ENCODE peak calls at places on chromosomes 13 and 19, in six cellular contexts. One of them, this sample, is unnamed.

GRCh38 chr19:43380008-43380407 is 26.5 kb downstream of the CD177 start:
- DNase-seq in ELF-1: no peak
- DNase-seq in stimulated activated CD4-positive, alpha-beta T cell treated with anti-CD3 and anti-CD28 coated beads, Interleukin-4, amount 100 ng/mL, for 4 hours: no peak
- DNase-seq in activated CD4-positive, alpha-beta memory T cell treated with anti-CD3 and anti-CD28 coated beads, Interleukin-2, amount 10 ng/mL, durations not matched to agents 7 days and 5 days: no peak
- DNase-seq in cardiac fibroblast: no peak
- DNase-seq in T-helper 1 cell: no peak
- DNase-seq in this sample: peak; percentile 42

GRCh38 chr13:67369895-67370660 is 139.9 kb upstream of the PCDH9 start:
- DNase-seq in ELF-1: no peak
- DNase-seq in stimulated activated CD4-positive, alpha-beta T cell treated with anti-CD3 and anti-CD28 coated beads, Interleukin-4, amount 100 ng/mL, for 4 hours: no peak
- DNase-seq in activated CD4-positive, alpha-beta memory T cell treated with anti-CD3 and anti-CD28 coated beads, Interleukin-2, amount 10 ng/mL, durations not matched to agents 7 days and 5 days: no peak
- DNase-seq in cardiac fibroblast: peak; percentile 90
- DNase-seq in T-helper 1 cell: no peak
- DNase-seq in this sample: no peak

GRCh38 chr19:16062789-16063188 is 13.5 kb upstream of the TPM4 start:
- DNase-seq in ELF-1: peak; percentile 37
- DNase-seq in stimulated activated CD4-positive, alpha-beta T cell treated with anti-CD3 and anti-CD28 coated beads, Interleukin-4, amount 100 ng/mL, for 4 hours: peak; percentile 65
- DNase-seq in activated CD4-positive, alpha-beta memory T cell treated with anti-CD3 and anti-CD28 coated beads, Interleukin-2, amount 10 ng/mL, durations not matched to agents 7 days and 5 days: peak; percentile 75
- DNase-seq in cardiac fibroblast: no peak
- DNase-seq in T-helper 1 cell: peak; percentile 63
- DNase-seq in this sample: peak; percentile 67

GRCh38 chr19:49056101-49056901 is 1.2 kb downstream of the CGB7 start:
- DNase-seq in ELF-1: peak; percentile 79
- DNase-seq in stimulated activated CD4-positive, alpha-beta T cell treated with anti-CD3 and anti-CD28 coated beads, Interleukin-4, amount 100 ng/mL, for 4 hours: peak; percentile 53
- DNase-seq in activated CD4-positive, alpha-beta memory T cell treated with anti-CD3 and anti-CD28 coated beads, Interleukin-2, amount 10 ng/mL, durations not matched to agents 7 days and 5 days: peak; percentile 60
- DNase-seq in cardiac fibroblast: peak; percentile 49
- DNase-seq in T-helper 1 cell: peak; percentile 36
- DNase-seq in this sample: peak; percentile 93

GRCh38 chr19:49393871-49394270 is 5.8 kb downstream of the KASH5 start:
- DNase-seq in ELF-1: no peak
- DNase-seq in stimulated activated CD4-positive, alpha-beta T cell treated with anti-CD3 and anti-CD28 coated beads, Interleukin-4, amount 100 ng/mL, for 4 hours: no peak
- DNase-seq in activated CD4-positive, alpha-beta memory T cell treated with anti-CD3 and anti-CD28 coated beads, Interleukin-2, amount 10 ng/mL, durations not matched to agents 7 days and 5 days: no peak
- DNase-seq in cardiac fibroblast: no peak
- DNase-seq in T-helper 1 cell: no peak
- DNase-seq in this sample: no peak

GRCh38 chr19:4088065-4088679 is 21.5 kb upstream of the ZBTB7A start:
- DNase-seq in ELF-1: no peak
- DNase-seq in stimulated activated CD4-positive, alpha-beta T cell treated with anti-CD3 and anti-CD28 coated beads, Interleukin-4, amount 100 ng/mL, for 4 hours: no peak
- DNase-seq in activated CD4-positive, alpha-beta memory T cell treated with anti-CD3 and anti-CD28 coated beads, Interleukin-2, amount 10 ng/mL, durations not matched to agents 7 days and 5 days: no peak
- DNase-seq in cardiac fibroblast: no peak
- DNase-seq in T-helper 1 cell: no peak
- DNase-seq in this sample: peak; percentile 59

GRCh38 chr19:39512964-39513363 is 2.0 kb upstream of the SELENOV start:
- DNase-seq in ELF-1: no peak
- DNase-seq in stimulated activated CD4-positive, alpha-beta T cell treated with anti-CD3 and anti-CD28 coated beads, Interleukin-4, amount 100 ng/mL, for 4 hours: no peak
- DNase-seq in activated CD4-positive, alpha-beta memory T cell treated with anti-CD3 and anti-CD28 coated beads, Interleukin-2, amount 10 ng/mL, durations not matched to agents 7 days and 5 days: no peak
- DNase-seq in cardiac fibroblast: no peak
- DNase-seq in T-helper 1 cell: no peak
- DNase-seq in this sample: no peak

GRCh38 chr13:113443991-113444390 is 9.3 kb downstream of the ADPRHL1 start:
- DNase-seq in ELF-1: no peak
- DNase-seq in stimulated activated CD4-positive, alpha-beta T cell treated with anti-CD3 and anti-CD28 coated beads, Interleukin-4, amount 100 ng/mL, for 4 hours: no peak
- DNase-seq in activated CD4-positive, alpha-beta memory T cell treated with anti-CD3 and anti-CD28 coated beads, Interleukin-2, amount 10 ng/mL, durations not matched to agents 7 days and 5 days: no peak
- DNase-seq in cardiac fibroblast: no peak
- DNase-seq in T-helper 1 cell: no peak
- DNase-seq in this sample: no peak

GRCh38 chr13:27079421-27079958 is 92.1 kb downstream of the USP12 start:
- DNase-seq in ELF-1: peak; percentile 93
- DNase-seq in stimulated activated CD4-positive, alpha-beta T cell treated with anti-CD3 and anti-CD28 coated beads, Interleukin-4, amount 100 ng/mL, for 4 hours: no peak
- DNase-seq in activated CD4-positive, alpha-beta memory T cell treated with anti-CD3 and anti-CD28 coated beads, Interleukin-2, amount 10 ng/mL, durations not matched to agents 7 days and 5 days: no peak
- DNase-seq in cardiac fibroblast: peak; percentile 73
- DNase-seq in T-helper 1 cell: peak; percentile 15
- DNase-seq in this sample: no peak

GRCh38 chr13:57045816-57046691 is 94.7 kb upstream of the PRR20A start:
- DNase-seq in ELF-1: no peak
- DNase-seq in stimulated activated CD4-positive, alpha-beta T cell treated with anti-CD3 and anti-CD28 coated beads, Interleukin-4, amount 100 ng/mL, for 4 hours: no peak
- DNase-seq in activated CD4-positive, alpha-beta memory T cell treated with anti-CD3 and anti-CD28 coated beads, Interleukin-2, amount 10 ng/mL, durations not matched to agents 7 days and 5 days: no peak
- DNase-seq in cardiac fibroblast: peak; percentile 3
- DNase-seq in T-helper 1 cell: no peak
- DNase-seq in this sample: no peak

GRCh38 chr13:74675185-74675584 is 541.0 kb upstream of the KLF12 start:
- DNase-seq in ELF-1: no peak
- DNase-seq in stimulated activated CD4-positive, alpha-beta T cell treated with anti-CD3 and anti-CD28 coated beads, Interleukin-4, amount 100 ng/mL, for 4 hours: no peak
- DNase-seq in activated CD4-positive, alpha-beta memory T cell treated with anti-CD3 and anti-CD28 coated beads, Interleukin-2, amount 10 ng/mL, durations not matched to agents 7 days and 5 days: no peak
- DNase-seq in cardiac fibroblast: no peak
- DNase-seq in T-helper 1 cell: no peak
- DNase-seq in this sample: no peak

GRCh38 chr19:14479985-14480694 is 5.0 kb upstream of the PTGER1 start:
- DNase-seq in ELF-1: peak; percentile 94
- DNase-seq in stimulated activated CD4-positive, alpha-beta T cell treated with anti-CD3 and anti-CD28 coated beads, Interleukin-4, amount 100 ng/mL, for 4 hours: peak; percentile 69
- DNase-seq in activated CD4-positive, alpha-beta memory T cell treated with anti-CD3 and anti-CD28 coated beads, Interleukin-2, amount 10 ng/mL, durations not matched to agents 7 days and 5 days: peak; percentile 79
- DNase-seq in cardiac fibroblast: peak; percentile 41
- DNase-seq in T-helper 1 cell: peak; percentile 55
- DNase-seq in this sample: peak; percentile 93

GRCh38 chr13:100608906-100609305 is 20.3 kb upstream of the GGACT start:
- DNase-seq in ELF-1: no peak
- DNase-seq in stimulated activated CD4-positive, alpha-beta T cell treated with anti-CD3 and anti-CD28 coated beads, Interleukin-4, amount 100 ng/mL, for 4 hours: no peak
- DNase-seq in activated CD4-positive, alpha-beta memory T cell treated with anti-CD3 and anti-CD28 coated beads, Interleukin-2, amount 10 ng/mL, durations not matched to agents 7 days and 5 days: peak; percentile 58
- DNase-seq in cardiac fibroblast: no peak
- DNase-seq in T-helper 1 cell: peak; percentile 85
- DNase-seq in this sample: no peak

GRCh38 chr19:15871570-15871969 is 26.3 kb downstream of the CYP4F2 start:
- DNase-seq in ELF-1: no peak
- DNase-seq in stimulated activated CD4-positive, alpha-beta T cell treated with anti-CD3 and anti-CD28 coated beads, Interleukin-4, amount 100 ng/mL, for 4 hours: peak; percentile 6
- DNase-seq in activated CD4-positive, alpha-beta memory T cell treated with anti-CD3 and anti-CD28 coated beads, Interleukin-2, amount 10 ng/mL, durations not matched to agents 7 days and 5 days: no peak
- DNase-seq in cardiac fibroblast: no peak
- DNase-seq in T-helper 1 cell: peak; percentile 24
- DNase-seq in this sample: no peak

GRCh38 chr19:1074512-1075283 is 7.7 kb downstream of the ARHGAP45 start:
- DNase-seq in ELF-1: no peak
- DNase-seq in stimulated activated CD4-positive, alpha-beta T cell treated with anti-CD3 and anti-CD28 coated beads, Interleukin-4, amount 100 ng/mL, for 4 hours: peak; percentile 88
- DNase-seq in activated CD4-positive, alpha-beta memory T cell treated with anti-CD3 and anti-CD28 coated beads, Interleukin-2, amount 10 ng/mL, durations not matched to agents 7 days and 5 days: peak; percentile 91
- DNase-seq in cardiac fibroblast: no peak
- DNase-seq in T-helper 1 cell: peak; percentile 89
- DNase-seq in this sample: peak; percentile 94

GRCh38 chr13:78659450-78660110 is 625 bp upstream of the OBI1 start:
- DNase-seq in ELF-1: no peak
- DNase-seq in stimulated activated CD4-positive, alpha-beta T cell treated with anti-CD3 and anti-CD28 coated beads, Interleukin-4, amount 100 ng/mL, for 4 hours: no peak
- DNase-seq in activated CD4-positive, alpha-beta memory T cell treated with anti-CD3 and anti-CD28 coated beads, Interleukin-2, amount 10 ng/mL, durations not matched to agents 7 days and 5 days: no peak
- DNase-seq in cardiac fibroblast: no peak
- DNase-seq in T-helper 1 cell: peak; percentile 4
- DNase-seq in this sample: no peak

GRCh38 chr19:15443838-15444237 is 5.9 kb downstream of the WIZ start:
- DNase-seq in ELF-1: no peak
- DNase-seq in stimulated activated CD4-positive, alpha-beta T cell treated with anti-CD3 and anti-CD28 coated beads, Interleukin-4, amount 100 ng/mL, for 4 hours: no peak
- DNase-seq in activated CD4-positive, alpha-beta memory T cell treated with anti-CD3 and anti-CD28 coated beads, Interleukin-2, amount 10 ng/mL, durations not matched to agents 7 days and 5 days: no peak
- DNase-seq in cardiac fibroblast: no peak
- DNase-seq in T-helper 1 cell: no peak
- DNase-seq in this sample: no peak

GRCh38 chr19:48255376-48256303 is at the start of gene CARD8:
- DNase-seq in ELF-1: peak; percentile 88
- DNase-seq in stimulated activated CD4-positive, alpha-beta T cell treated with anti-CD3 and anti-CD28 coated beads, Interleukin-4, amount 100 ng/mL, for 4 hours: peak; percentile 59
- DNase-seq in activated CD4-positive, alpha-beta memory T cell treated with anti-CD3 and anti-CD28 coated beads, Interleukin-2, amount 10 ng/mL, durations not matched to agents 7 days and 5 days: peak; percentile 86
- DNase-seq in cardiac fibroblast: peak; percentile 93
- DNase-seq in T-helper 1 cell: peak; percentile 95
- DNase-seq in this sample: peak; percentile 92

GRCh38 chr13:37769078-37769477 is 100.5 kb downstream of the TRPC4 start:
- DNase-seq in ELF-1: no peak
- DNase-seq in stimulated activated CD4-positive, alpha-beta T cell treated with anti-CD3 and anti-CD28 coated beads, Interleukin-4, amount 100 ng/mL, for 4 hours: no peak
- DNase-seq in activated CD4-positive, alpha-beta memory T cell treated with anti-CD3 and anti-CD28 coated beads, Interleukin-2, amount 10 ng/mL, durations not matched to agents 7 days and 5 days: no peak
- DNase-seq in cardiac fibroblast: peak; percentile 8
- DNase-seq in T-helper 1 cell: no peak
- DNase-seq in this sample: no peak

GRCh38 chr13:41071775-41072174 is 10.5 kb downstream of the WBP4 start:
- DNase-seq in ELF-1: no peak
- DNase-seq in stimulated activated CD4-positive, alpha-beta T cell treated with anti-CD3 and anti-CD28 coated beads, Interleukin-4, amount 100 ng/mL, for 4 hours: no peak
- DNase-seq in activated CD4-positive, alpha-beta memory T cell treated with anti-CD3 and anti-CD28 coated beads, Interleukin-2, amount 10 ng/mL, durations not matched to agents 7 days and 5 days: no peak
- DNase-seq in cardiac fibroblast: no peak
- DNase-seq in T-helper 1 cell: no peak
- DNase-seq in this sample: no peak

GRCh38 chr19:29576761-29577661 is 29.1 kb upstream of the POP4 start:
- DNase-seq in ELF-1: no peak
- DNase-seq in stimulated activated CD4-positive, alpha-beta T cell treated with anti-CD3 and anti-CD28 coated beads, Interleukin-4, amount 100 ng/mL, for 4 hours: peak; percentile 11
- DNase-seq in activated CD4-positive, alpha-beta memory T cell treated with anti-CD3 and anti-CD28 coated beads, Interleukin-2, amount 10 ng/mL, durations not matched to agents 7 days and 5 days: no peak
- DNase-seq in cardiac fibroblast: no peak
- DNase-seq in T-helper 1 cell: no peak
- DNase-seq in this sample: no peak

GRCh38 chr13:29161653-29162052 is 341.5 kb downstream of the MTUS2 start:
- DNase-seq in ELF-1: no peak
- DNase-seq in stimulated activated CD4-positive, alpha-beta T cell treated with anti-CD3 and anti-CD28 coated beads, Interleukin-4, amount 100 ng/mL, for 4 hours: no peak
- DNase-seq in activated CD4-positive, alpha-beta memory T cell treated with anti-CD3 and anti-CD28 coated beads, Interleukin-2, amount 10 ng/mL, durations not matched to agents 7 days and 5 days: no peak
- DNase-seq in cardiac fibroblast: no peak
- DNase-seq in T-helper 1 cell: no peak
- DNase-seq in this sample: no peak

GRCh38 chr19:10151521-10151920 is 31.8 kb upstream of the EIF3G start:
- DNase-seq in ELF-1: no peak
- DNase-seq in stimulated activated CD4-positive, alpha-beta T cell treated with anti-CD3 and anti-CD28 coated beads, Interleukin-4, amount 100 ng/mL, for 4 hours: no peak
- DNase-seq in activated CD4-positive, alpha-beta memory T cell treated with anti-CD3 and anti-CD28 coated beads, Interleukin-2, amount 10 ng/mL, durations not matched to agents 7 days and 5 days: no peak
- DNase-seq in cardiac fibroblast: no peak
- DNase-seq in T-helper 1 cell: no peak
- DNase-seq in this sample: no peak

GRCh38 chr13:72101768-72102400 is 234.9 kb upstream of the DACH1 start:
- DNase-seq in ELF-1: no peak
- DNase-seq in stimulated activated CD4-positive, alpha-beta T cell treated with anti-CD3 and anti-CD28 coated beads, Interleukin-4, amount 100 ng/mL, for 4 hours: no peak
- DNase-seq in activated CD4-positive, alpha-beta memory T cell treated with anti-CD3 and anti-CD28 coated beads, Interleukin-2, amount 10 ng/mL, durations not matched to agents 7 days and 5 days: no peak
- DNase-seq in cardiac fibroblast: no peak
- DNase-seq in T-helper 1 cell: no peak
- DNase-seq in this sample: no peak

GRCh38 chr19:31974941-31975340 is 370.5 kb upstream of the ZNF507 start:
- DNase-seq in ELF-1: no peak
- DNase-seq in stimulated activated CD4-positive, alpha-beta T cell treated with anti-CD3 and anti-CD28 coated beads, Interleukin-4, amount 100 ng/mL, for 4 hours: no peak
- DNase-seq in activated CD4-positive, alpha-beta memory T cell treated with anti-CD3 and anti-CD28 coated beads, Interleukin-2, amount 10 ng/mL, durations not matched to agents 7 days and 5 days: no peak
- DNase-seq in cardiac fibroblast: no peak
- DNase-seq in T-helper 1 cell: no peak
- DNase-seq in this sample: no peak

GRCh38 chr19:8141726-8142524 is 7.5 kb downstream of the FBN3 start:
- DNase-seq in ELF-1: no peak
- DNase-seq in stimulated activated CD4-positive, alpha-beta T cell treated with anti-CD3 and anti-CD28 coated beads, Interleukin-4, amount 100 ng/mL, for 4 hours: no peak
- DNase-seq in activated CD4-positive, alpha-beta memory T cell treated with anti-CD3 and anti-CD28 coated beads, Interleukin-2, amount 10 ng/mL, durations not matched to agents 7 days and 5 days: no peak
- DNase-seq in cardiac fibroblast: no peak
- DNase-seq in T-helper 1 cell: no peak
- DNase-seq in this sample: no peak

GRCh38 chr19:54436031-54436523 is 12.9 kb upstream of the LENG8 start:
- DNase-seq in ELF-1: no peak
- DNase-seq in stimulated activated CD4-positive, alpha-beta T cell treated with anti-CD3 and anti-CD28 coated beads, Interleukin-4, amount 100 ng/mL, for 4 hours: no peak
- DNase-seq in activated CD4-positive, alpha-beta memory T cell treated with anti-CD3 and anti-CD28 coated beads, Interleukin-2, amount 10 ng/mL, durations not matched to agents 7 days and 5 days: no peak
- DNase-seq in cardiac fibroblast: no peak
- DNase-seq in T-helper 1 cell: no peak
- DNase-seq in this sample: no peak

GRCh38 chr13:71820699-71821098 is 46.3 kb downstream of the DACH1 start:
- DNase-seq in ELF-1: no peak
- DNase-seq in stimulated activated CD4-positive, alpha-beta T cell treated with anti-CD3 and anti-CD28 coated beads, Interleukin-4, amount 100 ng/mL, for 4 hours: no peak
- DNase-seq in activated CD4-positive, alpha-beta memory T cell treated with anti-CD3 and anti-CD28 coated beads, Interleukin-2, amount 10 ng/mL, durations not matched to agents 7 days and 5 days: no peak
- DNase-seq in cardiac fibroblast: no peak
- DNase-seq in T-helper 1 cell: no peak
- DNase-seq in this sample: no peak

This sample was measured in upper lobe of left lung.